ENCODE peak calls at places on chromosomes 5 and 9, in six cellular contexts. Q is NCI-H460; E is effector memory CD8-positive, alpha-beta T cell; T is activated CD8-positive, alpha-beta memory T cell treated with anti-CD3 and anti-CD28 coated beads for 48 hours; X is endodermal cell; F is HFF-Myc. O is an unnamed sample.

GRCh38 chr9:133351908-133352634 is 4.1 kb downstream of the RPL7A start:
- DNase-seq in Q (peak), E (no peak), T (no peak), X (peak), F (peak), O (peak)

GRCh38 chr9:137434498-137435380 is 6.4 kb downstream of the ENTPD8 start:
- DNase-seq in Q (no peak), E (no peak), T (no peak), X (no peak), F (no peak), O (no peak)

GRCh38 chr9:134065720-134066419 is 2.0 kb downstream of the BRD3 start:
- DNase-seq in Q (no peak), E (peak), T (no peak), X (peak), F (no peak), O (peak)

GRCh38 chr9:89923961-89924504 is 319.2 kb downstream of the GADD45G start:
- DNase-seq in Q (no peak), E (no peak), T (no peak), X (peak), F (no peak), O (no peak)

GRCh38 chr5:1874820-1875219 is 7.9 kb downstream of the IRX4 start:
- DNase-seq in Q (no peak), E (no peak), T (no peak), X (peak), F (no peak), O (no peak)

GRCh38 chr5:62576570-62577172 is 1.9 kb upstream of the LRRC70 start:
- DNase-seq in Q (no peak), E (no peak), T (no peak), X (no peak), F (no peak), O (no peak)

GRCh38 chr5:67414712-67415111 is 218.1 kb upstream of the CD180 start:
- DNase-seq in Q (no peak), E (no peak), T (no peak), X (no peak), F (no peak), O (no peak)

GRCh38 chr9:71721786-71722295 is 46.5 kb downstream of the CEMIP2 start:
- DNase-seq in Q (no peak), E (no peak), T (no peak), X (no peak), F (no peak), O (no peak)

GRCh38 chr5:150703767-150704166 is 2.9 kb upstream of the RBM22 start:
- DNase-seq in Q (no peak), E (no peak), T (no peak), X (no peak), F (no peak), O (no peak)

GRCh38 chr9:35073276-35073607 is 817 bp upstream of the VCP start:
- DNase-seq in Q (no peak), E (no peak), T (no peak), X (no peak), F (no peak), O (no peak)

GRCh38 chr9:76255781-76256455 is 138.3 kb downstream of the RFK start:
- DNase-seq in Q (peak), E (no peak), T (no peak), X (no peak), F (peak), O (no peak)

GRCh38 chr5:73917433-73917832 is 291.4 kb downstream of the ARHGEF28 start:
- DNase-seq in Q (no peak), E (no peak), T (no peak), X (no peak), F (no peak), O (no peak)

GRCh38 chr5:34915856-34916192 is 313 bp downstream of the BRIX1 start:
- DNase-seq in Q (no peak), E (no peak), T (no peak), X (no peak), F (no peak), O (no peak)

GRCh38 chr5:177276886-177277285 is 26.6 kb downstream of the RAB24 start:
- DNase-seq in Q (no peak), E (no peak), T (no peak), X (no peak), F (no peak), O (no peak)

GRCh38 chr9:1042466-1042865 is 7.7 kb upstream of the DMRT2 start:
- DNase-seq in Q (no peak), E (no peak), T (no peak), X (peak), F (no peak), O (no peak)

GRCh38 chr5:154740957-154741356 is 14.2 kb upstream of the LARP1 start:
- DNase-seq in Q (no peak), E (no peak), T (no peak), X (no peak), F (no peak), O (no peak)

GRCh38 chr5:133930061-133930823 is 38.2 kb downstream of the C5orf15 start:
- DNase-seq in Q (no peak), E (peak), T (no peak), X (no peak), F (no peak), O (no peak)

GRCh38 chr9:123642291-123643278 is 286.6 kb downstream of the CRB2 start:
- DNase-seq in Q (no peak), E (no peak), T (no peak), X (no peak), F (no peak), O (no peak)

GRCh38 chr5:37875051-37875787 is 35.4 kb upstream of the GDNF start:
- DNase-seq in Q (peak), E (no peak), T (no peak), X (no peak), F (no peak), O (no peak)

GRCh38 chr5:57036621-57037160 is 84.8 kb upstream of the MIER3 start:
- DNase-seq in Q (no peak), E (no peak), T (no peak), X (no peak), F (no peak), O (no peak)

GRCh38 chr5:31106742-31107546 is 86.5 kb upstream of the CDH6 start:
- DNase-seq in Q (no peak), E (no peak), T (no peak), X (no peak), F (no peak), O (no peak)

GRCh38 chr5:118022062-118022461 is 966.3 kb downstream of the DTWD2 start:
- DNase-seq in Q (no peak), E (no peak), T (no peak), X (no peak), F (no peak), O (no peak)

O was measured in LoVo.